ENCODE peak calls at places on chromosomes 1 and 21, in four cellular contexts. One of them, this sample, is unnamed.

GRCh38 chr1:83508485-83509151 is 490.3 kb downstream of the TTLL7 start:
- DNase-seq in DMS153: no peak
- DNase-seq in stimulated activated CD4-positive, alpha-beta T cell treated with anti-CD3 and anti-CD28 coated beads, Interleukin-2, amount 100 ng/mL, for 48 hours: no peak
- DNase-seq in foreskin fibroblast: peak
- DNase-seq in this sample: no peak

GRCh38 chr1:160623860-160624259 is 23.0 kb downstream of the SLAMF1 start:
- DNase-seq in DMS153: no peak
- DNase-seq in stimulated activated CD4-positive, alpha-beta T cell treated with anti-CD3 and anti-CD28 coated beads, Interleukin-2, amount 100 ng/mL, for 48 hours: no peak
- DNase-seq in foreskin fibroblast: no peak
- DNase-seq in this sample: no peak

GRCh38 chr21:17359781-17360180 is 153.1 kb upstream of the CXADR start:
- DNase-seq in DMS153: peak
- DNase-seq in stimulated activated CD4-positive, alpha-beta T cell treated with anti-CD3 and anti-CD28 coated beads, Interleukin-2, amount 100 ng/mL, for 48 hours: no peak
- DNase-seq in foreskin fibroblast: no peak
- DNase-seq in this sample: no peak

GRCh38 chr1:7265771-7266371 is 480.6 kb downstream of the CAMTA1 start:
- DNase-seq in DMS153: peak
- DNase-seq in stimulated activated CD4-positive, alpha-beta T cell treated with anti-CD3 and anti-CD28 coated beads, Interleukin-2, amount 100 ng/mL, for 48 hours: no peak
- DNase-seq in foreskin fibroblast: peak
- DNase-seq in this sample: peak

GRCh38 chr1:233673146-233673946 is 59.4 kb downstream of the KCNK1 start:
- DNase-seq in DMS153: no peak
- DNase-seq in stimulated activated CD4-positive, alpha-beta T cell treated with anti-CD3 and anti-CD28 coated beads, Interleukin-2, amount 100 ng/mL, for 48 hours: no peak
- DNase-seq in foreskin fibroblast: no peak
- DNase-seq in this sample: no peak

GRCh38 chr1:7591565-7591964 is 179.5 kb upstream of the VAMP3 start:
- DNase-seq in DMS153: no peak
- DNase-seq in stimulated activated CD4-positive, alpha-beta T cell treated with anti-CD3 and anti-CD28 coated beads, Interleukin-2, amount 100 ng/mL, for 48 hours: no peak
- DNase-seq in foreskin fibroblast: no peak
- DNase-seq in this sample: no peak

GRCh38 chr1:215842905-215843304 is 275.8 kb downstream of the KCTD3 start:
- DNase-seq in DMS153: no peak
- DNase-seq in stimulated activated CD4-positive, alpha-beta T cell treated with anti-CD3 and anti-CD28 coated beads, Interleukin-2, amount 100 ng/mL, for 48 hours: no peak
- DNase-seq in foreskin fibroblast: no peak
- DNase-seq in this sample: no peak

GRCh38 chr1:118247593-118247992 is 62.6 kb upstream of the SPAG17 start:
- DNase-seq in DMS153: peak
- DNase-seq in stimulated activated CD4-positive, alpha-beta T cell treated with anti-CD3 and anti-CD28 coated beads, Interleukin-2, amount 100 ng/mL, for 48 hours: no peak
- DNase-seq in foreskin fibroblast: peak
- DNase-seq in this sample: peak

GRCh38 chr1:241706967-241707366 is 54.9 kb downstream of the WDR64 start:
- DNase-seq in DMS153: no peak
- DNase-seq in stimulated activated CD4-positive, alpha-beta T cell treated with anti-CD3 and anti-CD28 coated beads, Interleukin-2, amount 100 ng/mL, for 48 hours: no peak
- DNase-seq in foreskin fibroblast: peak
- DNase-seq in this sample: no peak

GRCh38 chr1:152036316-152037216 is at the start of gene S100A11:
- DNase-seq in DMS153: peak
- DNase-seq in stimulated activated CD4-positive, alpha-beta T cell treated with anti-CD3 and anti-CD28 coated beads, Interleukin-2, amount 100 ng/mL, for 48 hours: peak
- DNase-seq in foreskin fibroblast: peak
- DNase-seq in this sample: peak

GRCh38 chr1:218985424-218985823 is 188.3 kb upstream of the LYPLAL1 start:
- DNase-seq in DMS153: no peak
- DNase-seq in stimulated activated CD4-positive, alpha-beta T cell treated with anti-CD3 and anti-CD28 coated beads, Interleukin-2, amount 100 ng/mL, for 48 hours: no peak
- DNase-seq in foreskin fibroblast: no peak
- DNase-seq in this sample: no peak

GRCh38 chr1:203038217-203038741 is 12.0 kb downstream of the PPFIA4 start:
- DNase-seq in DMS153: no peak
- DNase-seq in stimulated activated CD4-positive, alpha-beta T cell treated with anti-CD3 and anti-CD28 coated beads, Interleukin-2, amount 100 ng/mL, for 48 hours: no peak
- DNase-seq in foreskin fibroblast: peak
- DNase-seq in this sample: no peak

GRCh38 chr1:201266774-201267173 is 16.5 kb upstream of the PKP1 start:
- DNase-seq in DMS153: peak
- DNase-seq in stimulated activated CD4-positive, alpha-beta T cell treated with anti-CD3 and anti-CD28 coated beads, Interleukin-2, amount 100 ng/mL, for 48 hours: no peak
- DNase-seq in foreskin fibroblast: peak
- DNase-seq in this sample: no peak

GRCh38 chr1:244801246-244801645 is 34.2 kb upstream of the COX20 start:
- DNase-seq in DMS153: no peak
- DNase-seq in stimulated activated CD4-positive, alpha-beta T cell treated with anti-CD3 and anti-CD28 coated beads, Interleukin-2, amount 100 ng/mL, for 48 hours: peak
- DNase-seq in foreskin fibroblast: peak
- DNase-seq in this sample: peak

GRCh38 chr1:63873751-63874150 is 99.9 kb downstream of the ROR1 start:
- DNase-seq in DMS153: no peak
- DNase-seq in stimulated activated CD4-positive, alpha-beta T cell treated with anti-CD3 and anti-CD28 coated beads, Interleukin-2, amount 100 ng/mL, for 48 hours: no peak
- DNase-seq in foreskin fibroblast: peak
- DNase-seq in this sample: no peak